ENCODE peak calls at places on chromosome 3, in six cellular contexts. T is HepG2, X is A549, V is GM12878, E is upper lobe of left lung, D is K562. G is an unnamed sample.

GRCh38 chr3:100899440-100900091 is 93.7 kb downstream of the ABI3BP start:
- ATAC-seq in D (no peak), X (no peak), T (no peak), V (peak), E (no peak), G (no peak)

GRCh38 chr3:195060531-195061385 is 210.2 kb downstream of the XXYLT1 start:
- ATAC-seq in D (no peak), V (no peak), E (peak), X (no peak), T (peak), G (no peak)

GRCh38 chr3:69499899-69500316 is 114.0 kb upstream of the FRMD4B start:
- ATAC-seq in X (no peak), T (no peak), V (no peak), E (peak), D (no peak), G (peak)

GRCh38 chr3:26460975-26461374 is 161.6 kb upstream of the LRRC3B start:
- ATAC-seq in X (no peak), E (no peak), V (no peak), T (no peak), D (no peak), G (no peak)

GRCh38 chr3:149848688-149849087 is 35.7 kb downstream of the RNF13 start:
- ATAC-seq in V (no peak), D (no peak), E (no peak), T (no peak), X (no peak), G (no peak)

GRCh38 chr3:187072582-187072981 is 66.7 kb downstream of the RPL39L start:
- ATAC-seq in T (peak), V (peak), D (peak), E (no peak), X (no peak), G (no peak)

GRCh38 chr3:97914390-97914789 is 57.8 kb downstream of the RIOX2 start:
- ATAC-seq in X (no peak), V (peak), D (no peak), E (no peak), T (no peak), G (no peak)

GRCh38 chr3:134110963-134111362 is 81.2 kb upstream of the SLCO2A1 start:
- ATAC-seq in V (no peak), T (no peak), D (no peak), X (no peak), E (no peak), G (no peak)

GRCh38 chr3:157542711-157543485 is 39.7 kb upstream of the VEPH1 start:
- ATAC-seq in E (peak), X (peak), T (peak), V (no peak), D (no peak), G (peak)

GRCh38 chr3:194685723-194686413 is at the start of gene FAM43A:
- ATAC-seq in E (peak), V (peak), X (peak), T (peak), D (peak), G (peak)

GRCh38 chr3:48058089-48058488 is 41.9 kb upstream of the MAP4 start:
- ATAC-seq in E (no peak), D (peak), V (no peak), X (no peak), T (no peak), G (no peak)

GRCh38 chr3:94378322-94378721 is 315.5 kb downstream of the NSUN3 start:
- ATAC-seq in D (no peak), X (no peak), T (no peak), E (no peak), V (no peak), G (no peak)

GRCh38 chr3:116020495-116020894 is 397.2 kb downstream of the GAP43 start:
- ATAC-seq in E (no peak), D (no peak), V (peak), X (no peak), T (no peak), G (no peak)

GRCh38 chr3:188440563-188440962 is 286.6 kb downstream of the LPP start:
- ATAC-seq in E (no peak), V (no peak), D (no peak), T (no peak), X (no peak), G (no peak)

GRCh38 chr3:120370463-120370862 is 21.3 kb upstream of the LRRC58 start:
- ATAC-seq in T (no peak), D (no peak), X (no peak), V (peak), E (no peak), G (no peak)

GRCh38 chr3:57383421-57383820 is 90.9 kb upstream of the ASB14 start:
- ATAC-seq in X (no peak), D (no peak), V (peak), T (no peak), E (no peak), G (no peak)

GRCh38 chr3:123406598-123406997 is 42.3 kb downstream of the ADCY5 start:
- ATAC-seq in D (no peak), T (peak), E (no peak), V (no peak), X (no peak), G (peak)

GRCh38 chr3:187265461-187265955 is 26.0 kb downstream of the MASP1 start:
- ATAC-seq in E (no peak), V (no peak), T (no peak), D (no peak), X (no peak), G (no peak)

GRCh38 chr3:183958226-183958625 is 59.5 kb downstream of the ABCC5 start:
- ATAC-seq in X (no peak), E (no peak), T (no peak), V (no peak), D (no peak), G (no peak)

GRCh38 chr3:196055683-196056270 is 26.1 kb downstream of the TFRC start:
- ATAC-seq in E (peak), X (peak), V (no peak), T (peak), D (peak), G (peak)

GRCh38 chr3:122076414-122077292 is 21.5 kb downstream of the CD86 start:
- ATAC-seq in E (no peak), V (peak), T (peak), D (no peak), X (no peak), G (no peak)

GRCh38 chr3:108437439-108437838 is 73.0 kb downstream of the MYH15 start:
- ATAC-seq in E (no peak), V (no peak), D (no peak), T (no peak), X (no peak), G (no peak)

GRCh38 chr3:129481783-129482332 is 41.8 kb downstream of the IFT122 start:
- ATAC-seq in X (no peak), T (no peak), D (peak), V (no peak), E (peak), G (peak)

GRCh38 chr3:1087066-1087555 is 5.7 kb upstream of the CNTN6 start:
- ATAC-seq in X (no peak), D (no peak), T (no peak), E (no peak), V (no peak), G (no peak)

GRCh38 chr3:158732856-158733200 is 571 bp upstream of the RARRES1 start:
- ATAC-seq in V (no peak), D (no peak), E (peak), X (peak), T (no peak), G (no peak)

GRCh38 chr3:38136272-38136806 is 588 bp downstream of the ACAA1 start:
- ATAC-seq in E (no peak), T (no peak), D (peak), V (peak), X (no peak), G (no peak)

GRCh38 chr3:197354195-197355059 is 56.0 kb upstream of the DLG1 start:
- ATAC-seq in E (peak), T (peak), X (no peak), V (peak), D (peak), G (peak)

GRCh38 chr3:189099031-189099471 is 72.7 kb upstream of the TPRG1 start:
- ATAC-seq in V (no peak), T (no peak), E (peak), X (no peak), D (no peak), G (peak)

GRCh38 chr3:192869131-192870027 is 48.3 kb downstream of the MB21D2 start:
- ATAC-seq in X (no peak), T (no peak), V (no peak), E (no peak), D (no peak), G (peak)

GRCh38 chr3:14524311-14524711 is 15.8 kb downstream of the GRIP2 start:
- ATAC-seq in T (no peak), E (peak), V (peak), X (no peak), D (peak), G (no peak)

GRCh38 chr3:108389361-108389760 is 93.0 kb downstream of the HHLA2 start:
- ATAC-seq in X (no peak), T (no peak), E (no peak), V (peak), D (no peak), G (no peak)

GRCh38 chr3:16430717-16431630 is 82.5 kb downstream of the RFTN1 start:
- ATAC-seq in E (no peak), D (no peak), V (peak), X (no peak), T (no peak), G (no peak)

GRCh38 chr3:43023766-43024165 is 44.7 kb downstream of the GASK1A start:
- ATAC-seq in T (no peak), X (no peak), E (no peak), V (no peak), D (no peak), G (no peak)

GRCh38 chr3:2628117-2628516 is 482.1 kb downstream of the IL5RA start:
- ATAC-seq in T (no peak), V (no peak), D (no peak), X (no peak), E (no peak), G (no peak)

GRCh38 chr3:188554404-188554803 is 400.4 kb downstream of the LPP start:
- ATAC-seq in E (no peak), T (no peak), X (no peak), V (no peak), D (no peak), G (no peak)

DNA sequence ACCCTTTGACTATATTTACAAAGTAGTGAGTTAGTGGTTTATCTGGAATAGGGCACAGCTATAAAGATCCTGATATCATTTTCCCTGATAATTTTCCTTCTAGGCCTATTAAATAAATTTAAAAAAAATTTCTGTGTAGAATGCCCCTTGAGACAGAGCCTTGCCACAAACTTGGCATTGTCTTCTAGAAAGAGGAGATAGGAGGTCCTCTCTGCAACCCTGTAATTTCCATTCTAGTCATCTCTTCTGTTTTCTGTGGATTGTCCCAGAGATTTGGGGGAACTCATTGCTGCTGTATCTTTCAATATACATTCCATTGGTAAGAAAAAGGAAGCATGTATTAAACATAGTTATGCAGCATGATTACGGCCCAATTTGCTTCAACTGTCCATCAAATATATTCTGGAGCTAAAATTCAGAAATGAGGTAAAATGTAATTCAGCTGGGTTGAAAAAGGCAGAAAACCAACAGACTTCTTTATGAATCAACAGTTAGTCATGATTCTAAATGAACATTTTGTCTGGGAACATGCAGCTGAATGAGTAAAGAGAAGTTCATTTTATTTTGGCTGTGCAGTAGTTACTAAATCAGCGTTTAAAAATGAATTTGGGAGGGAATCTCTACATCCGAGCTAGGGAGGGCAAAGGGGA is 401.1 kb downstream of the NAALADL2 start:
- ATAC-seq in T (no peak), V (no peak), E (no peak), D (no peak), X (no peak), G (no peak)
- TF ChIP-seq EP300 in T (no peak), V (no peak), E (no peak), D (no peak), X (no peak), G (no peak)

DNA sequence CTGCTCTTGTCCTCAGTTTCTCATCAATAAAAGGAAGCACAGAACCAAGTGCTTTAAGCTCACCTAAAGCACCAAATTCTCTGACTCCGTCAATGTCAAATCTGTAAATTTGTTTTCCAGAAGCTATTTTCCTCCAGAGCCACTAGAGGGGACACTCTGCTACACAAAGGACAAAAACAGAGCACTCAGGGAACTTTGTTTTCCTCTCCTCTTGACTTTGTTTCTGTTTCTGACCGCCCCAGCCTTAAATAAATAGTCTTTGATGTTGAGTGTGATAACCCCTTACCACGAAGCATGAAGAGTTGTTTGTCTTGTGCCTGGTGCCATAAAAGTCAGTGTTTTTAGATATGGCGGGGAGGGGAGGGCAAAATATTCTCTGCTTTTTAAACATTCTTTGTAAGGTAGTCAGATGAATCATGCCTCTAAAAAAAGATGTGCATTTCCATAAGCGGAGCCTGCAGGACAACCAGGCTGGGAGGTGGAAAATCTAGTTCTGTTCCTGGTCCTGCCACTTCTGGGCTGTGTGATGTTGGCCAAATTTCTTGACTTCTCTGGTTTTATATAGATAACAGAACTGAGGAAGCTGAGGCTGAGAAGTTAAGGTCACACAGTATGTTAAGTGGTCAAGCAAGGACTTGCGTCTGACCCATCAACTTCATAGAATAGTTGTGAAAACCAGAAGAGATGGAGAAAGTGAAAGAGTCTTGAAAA is 7.3 kb upstream of the ZBTB38 start:
- ATAC-seq in T (peak), V (peak), X (peak), D (peak), E (peak), G (peak)
- TF ChIP-seq POLR2A in T (no peak), V (no peak), X (no peak), D (no peak), E (no peak), G (no peak)

GRCh38 chr3:144286235-144286910 is 314.8 kb downstream of the DIPK2A start:
- ATAC-seq in V (no peak), T (no peak), X (no peak), D (no peak), E (no peak), G (no peak)
- TF ChIP-seq EP300 in V (no peak), T (no peak), X (no peak), D (no peak), E (no peak), G (no peak)

GRCh38 chr3:179860275-179861107 is 176.2 kb downstream of the PEX5L start:
- ATAC-seq in D (no peak), V (no peak), T (no peak), E (no peak), X (no peak), G (no peak)

GRCh38 chr3:179868715-179869114 is 168.0 kb downstream of the PEX5L start:
- ATAC-seq in D (no peak), X (no peak), V (no peak), T (no peak), E (no peak), G (no peak)

GRCh38 chr3:179861292-179861691 is 175.4 kb downstream of the PEX5L start:
- ATAC-seq in D (no peak), E (no peak), T (no peak), V (no peak), X (no peak), G (no peak)

GRCh38 chr3:179867961-179868360 is 168.8 kb downstream of the PEX5L start:
- ATAC-seq in T (no peak), X (no peak), E (no peak), V (no peak), D (no peak), G (no peak)

DNA sequence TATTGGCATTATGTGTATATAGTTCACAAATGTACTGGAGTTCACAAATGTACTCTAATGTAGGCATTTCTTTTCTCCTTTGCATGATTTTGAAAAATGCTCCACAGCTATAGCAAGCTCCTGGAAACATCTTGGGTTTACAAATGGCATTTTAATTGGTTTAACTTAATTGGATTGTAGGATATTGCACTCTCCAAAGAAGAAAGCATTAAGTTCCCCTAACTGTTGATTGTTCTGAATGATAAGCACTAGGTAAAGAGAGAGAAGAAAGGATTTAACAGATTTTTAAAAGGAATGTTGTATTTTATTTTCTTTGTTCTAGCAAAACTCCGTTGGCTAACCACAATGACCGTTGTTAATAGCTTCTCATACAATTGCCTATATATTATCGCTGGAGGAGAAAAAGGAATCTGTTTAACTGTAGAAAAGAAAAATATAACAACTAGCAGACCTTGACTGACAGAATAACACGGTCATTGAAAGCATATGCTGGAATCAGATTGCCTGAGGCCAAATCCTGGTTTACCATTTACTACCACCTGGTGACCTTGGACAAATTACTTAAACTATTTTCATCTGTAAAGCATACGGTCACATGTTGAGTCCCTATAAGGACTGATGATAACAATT is 170.7 kb downstream of the PEX5L start:
- ATAC-seq in V (no peak), E (no peak), X (no peak), D (no peak), T (no peak), G (no peak)
- TF ChIP-seq POLR2A in V (no peak), E (no peak), X (no peak), D (no peak), T (no peak), G (no peak)

GRCh38 chr3:99817437-99818240 is at the start of gene CMSS1:
- ATAC-seq in V (peak), T (peak), E (peak), D (peak), X (peak), G (peak)
- TF ChIP-seq EP300 in V (no peak), T (no peak), E (no peak), D (peak), X (no peak), G (no peak)

GRCh38 chr3:52197842-52198625 is at the start of gene ALAS1:
- ATAC-seq in E (peak), X (peak), V (peak), T (peak), D (peak), G (peak)
- TF ChIP-seq POLR2A in E (peak), X (peak), V (peak), T (peak), D (peak), G (peak)

G was measured in gastroesophageal sphincter.